ENCODE peak calls at places on chromosomes 13 and 19, in nine cellular contexts. One of them, this sample, is unnamed.

GRCh38 chr13:23321534-23322241 is 111.8 kb downstream of the SACS start:
- DNase-seq in AG09319: peak
- DNase-seq in GM04504: peak
- DNase-seq in NCI-H2081 treated with DMSO at 0.1 percent for 48 hours: no peak
- DNase-seq in T-cell: no peak
- DNase-seq in kidney tubule cell: peak
- DNase-seq in fibroblast of mammary gland: peak
- DNase-seq in HCT116: peak
- DNase-seq in GM23338: no peak
- DNase-seq in this sample: peak

GRCh38 chr13:23794267-23795161 is 94.7 kb downstream of the MIPEP start:
- DNase-seq in AG09319: peak
- DNase-seq in GM04504: peak
- DNase-seq in NCI-H2081 treated with DMSO at 0.1 percent for 48 hours: no peak
- DNase-seq in T-cell: no peak
- DNase-seq in kidney tubule cell: peak
- DNase-seq in fibroblast of mammary gland: peak
- DNase-seq in HCT116: no peak
- DNase-seq in GM23338: no peak
- DNase-seq in this sample: no peak

GRCh38 chr19:1249298-1249989 is 1.1 kb downstream of the MIDN start:
- DNase-seq in AG09319: peak
- DNase-seq in GM04504: peak
- DNase-seq in NCI-H2081 treated with DMSO at 0.1 percent for 48 hours: peak
- DNase-seq in T-cell: peak
- DNase-seq in kidney tubule cell: peak
- DNase-seq in fibroblast of mammary gland: peak
- DNase-seq in HCT116: peak
- DNase-seq in GM23338: peak
- DNase-seq in this sample: peak

GRCh38 chr13:108037348-108037747 is 178.0 kb downstream of the LIG4 start:
- DNase-seq in AG09319: no peak
- DNase-seq in GM04504: no peak
- DNase-seq in NCI-H2081 treated with DMSO at 0.1 percent for 48 hours: no peak
- DNase-seq in T-cell: no peak
- DNase-seq in kidney tubule cell: peak
- DNase-seq in fibroblast of mammary gland: no peak
- DNase-seq in HCT116: no peak
- DNase-seq in GM23338: no peak
- DNase-seq in this sample: no peak

GRCh38 chr13:113788413-113789135 is 29.5 kb downstream of the TMEM255B start:
- DNase-seq in AG09319: no peak
- DNase-seq in GM04504: no peak
- DNase-seq in NCI-H2081 treated with DMSO at 0.1 percent for 48 hours: no peak
- DNase-seq in T-cell: no peak
- DNase-seq in kidney tubule cell: no peak
- DNase-seq in fibroblast of mammary gland: no peak
- DNase-seq in HCT116: no peak
- DNase-seq in GM23338: no peak
- DNase-seq in this sample: no peak

GRCh38 chr13:19169991-19170390 is 11.6 kb downstream of the TUBA3C start:
- DNase-seq in AG09319: no peak
- DNase-seq in GM04504: no peak
- DNase-seq in NCI-H2081 treated with DMSO at 0.1 percent for 48 hours: no peak
- DNase-seq in T-cell: no peak
- DNase-seq in kidney tubule cell: no peak
- DNase-seq in fibroblast of mammary gland: no peak
- DNase-seq in HCT116: no peak
- DNase-seq in GM23338: no peak
- DNase-seq in this sample: no peak

GRCh38 chr13:30033681-30034447 is 183.4 kb upstream of the UBL3 start:
- DNase-seq in AG09319: peak
- DNase-seq in GM04504: peak
- DNase-seq in NCI-H2081 treated with DMSO at 0.1 percent for 48 hours: no peak
- DNase-seq in T-cell: no peak
- DNase-seq in kidney tubule cell: peak
- DNase-seq in fibroblast of mammary gland: peak
- DNase-seq in HCT116: no peak
- DNase-seq in GM23338: no peak
- DNase-seq in this sample: no peak

GRCh38 chr13:110397445-110397844 is 90.4 kb downstream of the COL4A2 start:
- DNase-seq in AG09319: no peak
- DNase-seq in GM04504: no peak
- DNase-seq in NCI-H2081 treated with DMSO at 0.1 percent for 48 hours: no peak
- DNase-seq in T-cell: no peak
- DNase-seq in kidney tubule cell: no peak
- DNase-seq in fibroblast of mammary gland: peak
- DNase-seq in HCT116: no peak
- DNase-seq in GM23338: no peak
- DNase-seq in this sample: no peak

GRCh38 chr19:4879041-4879440 is 11.6 kb upstream of the PLIN3 start:
- DNase-seq in AG09319: no peak
- DNase-seq in GM04504: no peak
- DNase-seq in NCI-H2081 treated with DMSO at 0.1 percent for 48 hours: no peak
- DNase-seq in T-cell: no peak
- DNase-seq in kidney tubule cell: peak
- DNase-seq in fibroblast of mammary gland: no peak
- DNase-seq in HCT116: no peak
- DNase-seq in GM23338: no peak
- DNase-seq in this sample: no peak

GRCh38 chr13:48194392-48194754 is 38.6 kb upstream of the ITM2B start:
- DNase-seq in AG09319: no peak
- DNase-seq in GM04504: no peak
- DNase-seq in NCI-H2081 treated with DMSO at 0.1 percent for 48 hours: no peak
- DNase-seq in T-cell: no peak
- DNase-seq in kidney tubule cell: peak
- DNase-seq in fibroblast of mammary gland: no peak
- DNase-seq in HCT116: no peak
- DNase-seq in GM23338: no peak
- DNase-seq in this sample: no peak

GRCh38 chr13:31588331-31588730 is 151.0 kb upstream of the RXFP2 start:
- DNase-seq in AG09319: no peak
- DNase-seq in GM04504: no peak
- DNase-seq in NCI-H2081 treated with DMSO at 0.1 percent for 48 hours: no peak
- DNase-seq in T-cell: no peak
- DNase-seq in kidney tubule cell: no peak
- DNase-seq in fibroblast of mammary gland: no peak
- DNase-seq in HCT116: no peak
- DNase-seq in GM23338: no peak
- DNase-seq in this sample: no peak

GRCh38 chr13:74070065-74070464 is 64.1 kb downstream of the KLF12 start:
- DNase-seq in AG09319: no peak
- DNase-seq in GM04504: no peak
- DNase-seq in NCI-H2081 treated with DMSO at 0.1 percent for 48 hours: no peak
- DNase-seq in T-cell: peak
- DNase-seq in kidney tubule cell: no peak
- DNase-seq in fibroblast of mammary gland: no peak
- DNase-seq in HCT116: no peak
- DNase-seq in GM23338: no peak
- DNase-seq in this sample: no peak

GRCh38 chr13:45133396-45134118 is 13.2 kb downstream of the GTF2F2 start:
- DNase-seq in AG09319: no peak
- DNase-seq in GM04504: no peak
- DNase-seq in NCI-H2081 treated with DMSO at 0.1 percent for 48 hours: no peak
- DNase-seq in T-cell: no peak
- DNase-seq in kidney tubule cell: no peak
- DNase-seq in fibroblast of mammary gland: peak
- DNase-seq in HCT116: peak
- DNase-seq in GM23338: no peak
- DNase-seq in this sample: no peak

GRCh38 chr13:27665333-27665732 is 43.6 kb downstream of the POLR1D start:
- DNase-seq in AG09319: no peak
- DNase-seq in GM04504: no peak
- DNase-seq in NCI-H2081 treated with DMSO at 0.1 percent for 48 hours: no peak
- DNase-seq in T-cell: no peak
- DNase-seq in kidney tubule cell: no peak
- DNase-seq in fibroblast of mammary gland: no peak
- DNase-seq in HCT116: no peak
- DNase-seq in GM23338: peak
- DNase-seq in this sample: no peak

GRCh38 chr13:92463134-92463533 is 763.5 kb upstream of the GPC6 start:
- DNase-seq in AG09319: no peak
- DNase-seq in GM04504: no peak
- DNase-seq in NCI-H2081 treated with DMSO at 0.1 percent for 48 hours: peak
- DNase-seq in T-cell: no peak
- DNase-seq in kidney tubule cell: no peak
- DNase-seq in fibroblast of mammary gland: no peak
- DNase-seq in HCT116: no peak
- DNase-seq in GM23338: no peak
- DNase-seq in this sample: no peak

GRCh38 chr13:97359181-97360057 is 74.5 kb upstream of the RAP2A start:
- DNase-seq in AG09319: no peak
- DNase-seq in GM04504: peak
- DNase-seq in NCI-H2081 treated with DMSO at 0.1 percent for 48 hours: no peak
- DNase-seq in T-cell: peak
- DNase-seq in kidney tubule cell: peak
- DNase-seq in fibroblast of mammary gland: peak
- DNase-seq in HCT116: peak
- DNase-seq in GM23338: peak
- DNase-seq in this sample: peak

GRCh38 chr19:40921005-40921897 is 39.2 kb upstream of the CYP2A7 start:
- DNase-seq in AG09319: no peak
- DNase-seq in GM04504: no peak
- DNase-seq in NCI-H2081 treated with DMSO at 0.1 percent for 48 hours: no peak
- DNase-seq in T-cell: no peak
- DNase-seq in kidney tubule cell: peak
- DNase-seq in fibroblast of mammary gland: no peak
- DNase-seq in HCT116: peak
- DNase-seq in GM23338: no peak
- DNase-seq in this sample: no peak

This sample was measured in GM19239.